ENCODE peak calls at places on chromosomes 11 and 22, in eight cellular contexts. K, E, P, M, A, Q, V and T are unnamed samples.

GRCh38 chr11:68099474-68100405 is 21.4 kb downstream of the CHKA start:
- DNase-seq in K (no peak), E (no peak), P (no peak), M (no peak), A (no peak), Q (no peak), V (peak), T (peak)

GRCh38 chr11:123054301-123055065 is 7.5 kb downstream of the HSPA8 start:
- DNase-seq in K (no peak), E (no peak), P (no peak), M (peak), A (no peak), Q (peak), V (no peak), T (peak)

GRCh38 chr11:101128571-101129202 is 926 bp downstream of the PGR start:
- DNase-seq in K (no peak), E (peak), P (no peak), M (no peak), A (peak), Q (no peak), V (peak), T (peak)

GRCh38 chr11:38971141-38971540 is 2373.1 kb upstream of the RAG2 start:
- DNase-seq in K (no peak), E (no peak), P (no peak), M (no peak), A (no peak), Q (no peak), V (no peak), T (no peak)

GRCh38 chr11:103631841-103632240 is 404.6 kb upstream of the DDI1 start:
- DNase-seq in K (no peak), E (no peak), P (no peak), M (no peak), A (no peak), Q (no peak), V (no peak), T (no peak)

GRCh38 chr11:12457030-12457600 is 79.7 kb downstream of the PARVA start:
- DNase-seq in K (no peak), E (no peak), P (no peak), M (no peak), A (no peak), Q (no peak), V (no peak), T (no peak)

GRCh38 chr11:121229495-121229894 is 63.1 kb upstream of the SC5D start:
- DNase-seq in K (no peak), E (no peak), P (no peak), M (no peak), A (no peak), Q (no peak), V (no peak), T (no peak)

GRCh38 chr11:59413646-59414045 is 12.6 kb downstream of the OR5A2 start:
- DNase-seq in K (no peak), E (no peak), P (no peak), M (no peak), A (no peak), Q (no peak), V (no peak), T (no peak)

GRCh38 chr22:49481651-49482399 is 345.8 kb downstream of the BRD1 start:
- DNase-seq in K (no peak), E (no peak), P (no peak), M (no peak), A (no peak), Q (peak), V (no peak), T (no peak)

GRCh38 chr11:74162688-74163467 is 7.9 kb downstream of the C2CD3 start:
- DNase-seq in K (no peak), E (no peak), P (no peak), M (no peak), A (no peak), Q (no peak), V (no peak), T (no peak)

GRCh38 chr11:8833568-8834275 is 77.3 kb upstream of the AKIP1 start:
- DNase-seq in K (no peak), E (no peak), P (no peak), M (no peak), A (no peak), Q (peak), V (no peak), T (no peak)